ENCODE peak calls at places on chromosomes 4 and X, in six cellular contexts. I is epithelial cell of proximal tubule, A is heart left ventricle, M is left lung, Q is mesothelial cell of epicardium, G is RWPE1. S is an unnamed sample.

GRCh38 chr4:15778742-15779231 is 659 bp downstream of the CD38 start:
- DNase-seq in M (peak), A (peak), Q (no peak), G (no peak), I (no peak), S (no peak)

GRCh38 chr4:180809439-180809838 is 1433.8 kb upstream of the TENM3 start:
- DNase-seq in I (no peak), A (no peak), G (no peak), M (no peak), Q (no peak), S (no peak)

GRCh38 chrX:42797646-42798045 is 19.7 kb upstream of the PPP1R2C start:
- DNase-seq in M (no peak), A (no peak), G (peak), Q (no peak), I (peak), S (no peak)

GRCh38 chr4:114180481-114180880 is 201.0 kb upstream of the ARSJ start:
- DNase-seq in Q (no peak), M (peak), G (no peak), A (peak), I (peak), S (no peak)

GRCh38 chrX:20967725-20968124 is 406.5 kb upstream of the CNKSR2 start:
- DNase-seq in Q (no peak), I (no peak), A (no peak), G (no peak), M (no peak), S (no peak)

GRCh38 chrX:70664726-70665125 is 220.1 kb downstream of the DLG3 start:
- DNase-seq in I (no peak), M (no peak), A (no peak), G (peak), Q (no peak), S (no peak)

GRCh38 chr4:108396900-108397299 is 223.5 kb upstream of the RPL34 start:
- DNase-seq in M (no peak), G (peak), I (no peak), A (no peak), Q (no peak), S (no peak)

GRCh38 chr4:106032851-106033286 is 137.6 kb downstream of the NPNT start:
- DNase-seq in G (no peak), A (peak), Q (no peak), M (no peak), I (no peak), S (no peak)

GRCh38 chrX:45196701-45197100 is 4.0 kb downstream of the DIPK2B start:
- DNase-seq in Q (no peak), M (no peak), A (no peak), I (no peak), G (no peak), S (no peak)

GRCh38 chr4:151865327-151865726 is 104.5 kb upstream of the GATB start:
- DNase-seq in G (no peak), Q (no peak), A (peak), M (peak), I (no peak), S (no peak)

GRCh38 chr4:3461515-3462291 is 1.4 kb upstream of the DOK7 start:
- DNase-seq in Q (no peak), I (no peak), G (peak), M (peak), A (peak), S (no peak)

GRCh38 chrX:104205548-104205947 is 39.3 kb downstream of the FAM199X start:
- DNase-seq in I (no peak), Q (no peak), G (no peak), A (no peak), M (no peak), S (no peak)

GRCh38 chr4:55183926-55184599 is 58.7 kb upstream of the KDR start:
- DNase-seq in M (no peak), Q (no peak), A (no peak), I (peak), G (peak), S (no peak)

GRCh38 chrX:119505945-119506344 is 37.7 kb downstream of the SLC25A5 start:
- DNase-seq in A (no peak), Q (no peak), M (no peak), G (no peak), I (no peak), S (no peak)

GRCh38 chrX:83008415-83008814 is 499.7 kb upstream of the POU3F4 start:
- DNase-seq in A (no peak), Q (no peak), M (no peak), I (no peak), G (no peak), S (no peak)

GRCh38 chr4:1364748-1365147 is 17.7 kb downstream of the UVSSA start:
- DNase-seq in M (no peak), G (no peak), Q (no peak), A (peak), I (no peak), S (no peak)

GRCh38 chrX:123357941-123358340 is 173.9 kb downstream of the GRIA3 start:
- DNase-seq in I (no peak), G (no peak), M (no peak), A (no peak), Q (no peak), S (no peak)

GRCh38 chr4:183628189-183628588 is 30.8 kb downstream of the RWDD4 start:
- DNase-seq in A (no peak), Q (no peak), I (no peak), G (no peak), M (no peak), S (no peak)

GRCh38 chrX:142184756-142185602 is 20.1 kb downstream of the MAGEC2 start:
- DNase-seq in G (no peak), Q (no peak), A (no peak), I (no peak), M (no peak), S (no peak)

DNA sequence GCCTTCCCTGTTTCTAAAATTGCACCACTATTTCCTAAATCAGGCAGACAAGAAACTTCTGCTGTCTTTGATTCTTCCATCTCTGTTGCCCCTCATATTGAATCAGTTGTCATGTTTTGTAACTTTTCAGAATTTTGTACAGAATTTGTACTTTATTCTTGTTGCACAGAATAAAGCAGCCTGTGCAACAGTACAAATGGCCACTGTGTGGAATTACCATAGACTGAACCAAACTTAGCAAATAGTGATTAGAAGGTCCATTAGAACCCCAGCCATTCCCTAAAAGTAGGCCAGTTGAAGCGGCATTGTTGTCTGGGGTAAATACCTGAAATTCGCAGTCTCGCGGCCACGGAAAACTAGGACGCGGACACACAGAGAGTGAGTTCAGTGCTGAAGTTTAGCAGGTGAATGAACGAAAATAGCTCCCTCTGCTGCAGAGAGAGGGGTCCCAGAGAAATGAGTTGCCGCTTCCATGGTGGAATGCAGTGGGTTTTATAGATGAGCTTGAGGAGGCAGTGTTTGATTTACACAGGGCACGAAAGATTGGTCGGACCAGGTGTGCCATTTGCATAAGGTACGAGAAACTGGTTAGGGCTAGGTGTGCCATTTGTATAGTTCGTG is 71.8 kb downstream of the C4orf33 start:
- DNase-seq in Q (no peak), M (no peak), I (no peak), A (no peak), G (no peak), S (no peak)
- TF ChIP-seq CTCF in Q (no peak), M (no peak), I (peak), A (peak), G (no peak), S (no peak)

DNA sequence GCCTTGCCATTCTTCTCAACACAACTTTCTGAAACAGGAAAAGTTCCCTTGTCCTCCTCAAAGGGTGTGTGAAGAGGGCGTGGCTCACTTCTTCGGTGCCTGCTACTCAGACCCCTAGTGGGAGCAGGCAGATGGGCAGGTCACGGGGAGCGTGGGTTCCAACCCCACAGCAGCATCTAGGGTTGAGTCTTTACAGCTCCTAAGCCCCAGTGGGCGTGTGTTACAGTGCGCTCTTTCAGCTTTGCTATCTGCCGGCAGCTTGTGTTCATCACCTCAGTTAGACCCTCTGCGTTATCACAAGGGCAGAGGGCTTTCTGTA is 57.5 kb upstream of the KLF3 start:
- DNase-seq in I (no peak), A (no peak), Q (no peak), G (no peak), M (no peak), S (no peak)
- TF ChIP-seq CTCF in I (no peak), A (no peak), Q (no peak), G (no peak), M (no peak), S (no peak)

GRCh38 chrX:8731579-8732395 is at the start of gene ANOS1:
- DNase-seq in M (peak), A (peak), Q (no peak), I (no peak), G (peak), S (no peak)
- TF ChIP-seq CTCF in M (no peak), A (peak), Q (no peak), I (no peak), G (no peak), S (no peak)

GRCh38 chrX:140050906-140051305 is 85.6 kb upstream of the CXorf66 start:
- DNase-seq in A (no peak), Q (no peak), G (peak), I (no peak), M (no peak), S (no peak)
- TF ChIP-seq CTCF in A (no peak), Q (peak), G (peak), I (peak), M (no peak), S (peak)

GRCh38 chr4:184651899-184652298 is 2.4 kb downstream of the PRIMPOL start:
- DNase-seq in G (no peak), M (no peak), I (no peak), Q (no peak), A (no peak), S (no peak)

GRCh38 chr4:184647391-184648101 is 1.7 kb downstream of the CASP3 start:
- DNase-seq in I (no peak), A (no peak), G (no peak), M (no peak), Q (no peak), S (no peak)

GRCh38 chr4:184648220-184649025 is 824 bp downstream of the CASP3 start:
- DNase-seq in Q (peak), A (peak), M (peak), I (no peak), G (peak), S (no peak)

GRCh38 chr4:184649971-184650855 is 675 bp downstream of the PRIMPOL start:
- DNase-seq in Q (no peak), M (peak), A (no peak), I (no peak), G (no peak), S (no peak)

DNA sequence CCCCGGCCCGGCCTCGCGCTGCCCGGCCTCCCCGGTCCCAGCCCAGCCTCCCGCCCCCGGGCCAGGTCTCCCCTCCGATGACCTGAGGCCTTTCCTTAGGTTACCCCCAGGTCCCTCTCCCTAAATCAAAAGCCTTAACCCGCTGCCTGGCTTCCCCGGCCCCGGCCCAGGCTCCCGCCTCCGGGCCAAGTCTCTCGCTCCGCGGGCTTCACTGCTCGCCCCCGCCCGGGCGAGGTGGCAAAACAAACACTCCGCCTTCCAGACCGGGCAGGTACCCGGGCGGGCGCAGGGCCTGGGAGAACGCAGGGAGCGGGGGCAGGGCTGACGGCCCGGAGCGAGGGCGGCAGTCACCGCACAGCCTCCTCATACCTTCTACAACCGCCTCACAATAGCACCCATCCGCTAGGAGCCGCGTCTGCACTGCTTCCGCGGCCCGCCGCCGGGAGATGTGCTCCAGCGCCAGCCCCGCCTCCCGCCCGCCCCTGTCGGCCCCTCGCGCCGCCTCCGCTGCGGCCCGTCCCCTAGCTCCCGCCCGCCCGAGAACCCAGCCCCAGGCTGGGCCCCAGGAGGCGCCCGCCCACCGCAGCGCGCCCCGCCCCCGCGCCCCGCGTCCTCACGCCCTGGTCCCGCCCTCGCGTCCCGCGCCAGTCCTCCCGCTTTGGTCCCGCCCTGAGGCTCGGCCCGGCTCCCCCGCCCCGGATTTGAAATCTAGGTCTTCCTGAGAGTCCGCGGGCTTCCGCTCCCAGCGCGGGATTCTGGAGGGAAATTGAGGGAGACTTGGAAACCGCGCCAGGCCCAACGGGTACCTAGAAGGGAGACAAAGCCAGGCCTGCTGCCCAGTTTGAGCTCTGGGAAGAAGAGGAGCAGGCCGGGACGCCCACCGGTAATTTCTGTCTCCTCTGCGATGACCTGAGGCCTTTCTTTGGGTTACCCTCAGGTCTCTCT is at the start of the genes CASP3 and PRIMPOL:
- DNase-seq in M (peak), Q (peak), A (peak), G (peak), I (no peak), S (no peak)
- TF ChIP-seq CTCF in M (peak), Q (no peak), A (peak), G (peak), I (peak), S (no peak)

GRCh38 chrX:116961872-116962582 is 499.3 kb upstream of the CT83 start:
- DNase-seq in Q (no peak), M (no peak), I (no peak), G (peak), A (no peak), S (no peak)
- TF ChIP-seq CTCF in Q (no peak), M (no peak), I (no peak), G (peak), A (peak), S (no peak)

GRCh38 chrX:56995271-56995994 is at the start of gene SPIN3:
- DNase-seq in G (peak), I (peak), Q (peak), M (peak), A (peak), S (peak)
- TF ChIP-seq CTCF in G (no peak), I (no peak), Q (no peak), M (no peak), A (no peak), S (no peak)

GRCh38 chr4:140368686-140369085 is 4.8 kb upstream of the SCOC start:
- DNase-seq in G (no peak), A (no peak), I (no peak), Q (no peak), M (no peak), S (no peak)
- TF ChIP-seq CTCF in G (no peak), A (no peak), I (no peak), Q (no peak), M (no peak), S (no peak)

DNA sequence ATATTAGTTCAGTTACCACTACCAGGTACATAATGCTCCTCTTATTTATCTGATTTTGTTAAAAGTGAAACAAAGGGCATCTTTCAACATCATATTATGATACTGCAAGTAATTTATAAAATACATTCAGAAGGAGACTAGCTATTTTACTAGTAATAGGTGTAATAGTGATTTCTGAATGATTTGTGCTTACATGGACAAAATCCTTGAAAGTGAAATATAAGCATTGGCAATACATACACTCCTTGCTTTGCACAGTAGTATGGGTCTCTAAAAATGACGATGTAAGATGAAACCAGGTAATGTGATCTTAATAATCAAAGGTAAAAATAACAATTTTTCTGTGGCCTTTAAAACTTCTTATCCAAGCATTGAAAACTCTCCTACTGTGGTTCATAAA is 17.5 kb downstream of the MTHFD2L start:
- DNase-seq in G (no peak), M (no peak), A (no peak), Q (no peak), I (no peak), S (no peak)
- TF ChIP-seq CTCF in G (no peak), M (no peak), A (no peak), Q (no peak), I (no peak), S (no peak)

GRCh38 chrX:23012162-23012561 is 12.4 kb downstream of the DDX53 start:
- DNase-seq in G (no peak), I (no peak), A (no peak), M (no peak), Q (no peak), S (no peak)

GRCh38 chrX:23012636-23013035 is 12.9 kb downstream of the DDX53 start:
- DNase-seq in M (no peak), A (no peak), G (no peak), I (no peak), Q (no peak), S (no peak)

GRCh38 chrX:23003121-23003520 is 3.4 kb downstream of the DDX53 start:
- DNase-seq in M (no peak), G (no peak), I (no peak), A (no peak), Q (no peak), S (no peak)

GRCh38 chrX:23008431-23009099 is 8.8 kb downstream of the DDX53 start:
- DNase-seq in G (peak), A (no peak), Q (no peak), M (no peak), I (no peak), S (no peak)
- TF ChIP-seq CTCF in G (no peak), A (peak), Q (no peak), M (no peak), I (peak), S (peak)

S was measured in D721Med.